ENCODE peak calls at places on chromosomes 3 and 15, in eight cellular contexts. One of them, this sample, is unnamed.

GRCh38 chr3:190644035-190644434 is 130.2 kb downstream of the IL1RAP start:
- DNase-seq in foreskin fibroblast: no peak
- DNase-seq in tibial artery: no peak
- DNase-seq in gastrocnemius medialis: no peak
- DNase-seq in GM23338: no peak
- DNase-seq in lower leg skin: no peak
- DNase-seq in astrocyte of the spinal cord: no peak
- DNase-seq in cardiac muscle cell: no peak
- DNase-seq in this sample: no peak

GRCh38 chr3:176514297-176514696 is 683.0 kb downstream of the TBL1XR1 start:
- DNase-seq in foreskin fibroblast: peak; percentile 11
- DNase-seq in tibial artery: no peak
- DNase-seq in gastrocnemius medialis: no peak
- DNase-seq in GM23338: peak; percentile 97
- DNase-seq in lower leg skin: no peak
- DNase-seq in astrocyte of the spinal cord: peak; percentile 8
- DNase-seq in cardiac muscle cell: peak; percentile 9
- DNase-seq in this sample: peak; percentile 87

GRCh38 chr15:92667291-92667904 is 11.8 kb upstream of the FAM174B start:
- DNase-seq in foreskin fibroblast: no peak
- DNase-seq in tibial artery: no peak
- DNase-seq in gastrocnemius medialis: no peak
- DNase-seq in GM23338: no peak
- DNase-seq in lower leg skin: no peak
- DNase-seq in astrocyte of the spinal cord: no peak
- DNase-seq in cardiac muscle cell: no peak
- DNase-seq in this sample: peak; percentile 45

GRCh38 chr3:159453036-159453435 is 535.6 kb upstream of the IL12A start:
- DNase-seq in foreskin fibroblast: no peak
- DNase-seq in tibial artery: no peak
- DNase-seq in gastrocnemius medialis: no peak
- DNase-seq in GM23338: no peak
- DNase-seq in lower leg skin: no peak
- DNase-seq in astrocyte of the spinal cord: no peak
- DNase-seq in cardiac muscle cell: no peak
- DNase-seq in this sample: no peak

GRCh38 chr15:99981223-99981647 is 248.0 kb upstream of the LYSMD4 start:
- DNase-seq in foreskin fibroblast: no peak
- DNase-seq in tibial artery: no peak
- DNase-seq in gastrocnemius medialis: no peak
- DNase-seq in GM23338: peak; percentile 37
- DNase-seq in lower leg skin: no peak
- DNase-seq in astrocyte of the spinal cord: no peak
- DNase-seq in cardiac muscle cell: no peak
- DNase-seq in this sample: no peak

GRCh38 chr3:179146911-179147570 is 1.1 kb upstream of the PIK3CA start:
- DNase-seq in foreskin fibroblast: peak; percentile 52
- DNase-seq in tibial artery: no peak
- DNase-seq in gastrocnemius medialis: no peak
- DNase-seq in GM23338: peak; percentile 78
- DNase-seq in lower leg skin: no peak
- DNase-seq in astrocyte of the spinal cord: peak; percentile 82
- DNase-seq in cardiac muscle cell: peak; percentile 67
- DNase-seq in this sample: peak; percentile 75

GRCh38 chr15:44788748-44789147 is 52.4 kb downstream of the TRIM69 start:
- DNase-seq in foreskin fibroblast: no peak
- DNase-seq in tibial artery: no peak
- DNase-seq in gastrocnemius medialis: no peak
- DNase-seq in GM23338: no peak
- DNase-seq in lower leg skin: no peak
- DNase-seq in astrocyte of the spinal cord: peak; percentile 19
- DNase-seq in cardiac muscle cell: no peak
- DNase-seq in this sample: no peak

GRCh38 chr15:74413350-74414080 is 20.2 kb downstream of the SEMA7A start:
- DNase-seq in foreskin fibroblast: no peak
- DNase-seq in tibial artery: no peak
- DNase-seq in gastrocnemius medialis: no peak
- DNase-seq in GM23338: no peak
- DNase-seq in lower leg skin: no peak
- DNase-seq in astrocyte of the spinal cord: no peak
- DNase-seq in cardiac muscle cell: no peak
- DNase-seq in this sample: no peak

GRCh38 chr15:44710236-44711088 is 661 bp downstream of the PATL2 start:
- DNase-seq in foreskin fibroblast: no peak
- DNase-seq in tibial artery: peak; percentile 68
- DNase-seq in gastrocnemius medialis: peak; percentile 19
- DNase-seq in GM23338: peak; percentile 40
- DNase-seq in lower leg skin: no peak
- DNase-seq in astrocyte of the spinal cord: peak; percentile 43
- DNase-seq in cardiac muscle cell: no peak
- DNase-seq in this sample: peak; percentile 55

GRCh38 chr3:57484563-57484962 is 59.6 kb downstream of the DNAH12 start:
- DNase-seq in foreskin fibroblast: no peak
- DNase-seq in tibial artery: no peak
- DNase-seq in gastrocnemius medialis: no peak
- DNase-seq in GM23338: no peak
- DNase-seq in lower leg skin: no peak
- DNase-seq in astrocyte of the spinal cord: no peak
- DNase-seq in cardiac muscle cell: no peak
- DNase-seq in this sample: no peak

GRCh38 chr3:126107203-126107939 is 23.4 kb upstream of the SLC41A3 start:
- DNase-seq in foreskin fibroblast: no peak
- DNase-seq in tibial artery: peak; percentile 44
- DNase-seq in gastrocnemius medialis: no peak
- DNase-seq in GM23338: no peak
- DNase-seq in lower leg skin: peak; percentile 76
- DNase-seq in astrocyte of the spinal cord: no peak
- DNase-seq in cardiac muscle cell: no peak
- DNase-seq in this sample: no peak

GRCh38 chr3:28244471-28244870 is 3.1 kb downstream of the CMC1 start:
- DNase-seq in foreskin fibroblast: no peak
- DNase-seq in tibial artery: no peak
- DNase-seq in gastrocnemius medialis: no peak
- DNase-seq in GM23338: no peak
- DNase-seq in lower leg skin: no peak
- DNase-seq in astrocyte of the spinal cord: no peak
- DNase-seq in cardiac muscle cell: no peak
- DNase-seq in this sample: no peak

GRCh38 chr15:77723756-77724155 is 91.0 kb upstream of the LINGO1 start:
- DNase-seq in foreskin fibroblast: no peak
- DNase-seq in tibial artery: no peak
- DNase-seq in gastrocnemius medialis: no peak
- DNase-seq in GM23338: no peak
- DNase-seq in lower leg skin: no peak
- DNase-seq in astrocyte of the spinal cord: no peak
- DNase-seq in cardiac muscle cell: peak; percentile 24
- DNase-seq in this sample: no peak

GRCh38 chr3:54905230-54905888 is 22.5 kb downstream of the LRTM1 start:
- DNase-seq in foreskin fibroblast: no peak
- DNase-seq in tibial artery: no peak
- DNase-seq in gastrocnemius medialis: no peak
- DNase-seq in GM23338: no peak
- DNase-seq in lower leg skin: no peak
- DNase-seq in astrocyte of the spinal cord: peak; percentile 55
- DNase-seq in cardiac muscle cell: no peak
- DNase-seq in this sample: peak; percentile 53

GRCh38 chr3:133598405-133598804 is 24.9 kb downstream of the CDV3 start:
- DNase-seq in foreskin fibroblast: no peak
- DNase-seq in tibial artery: no peak
- DNase-seq in gastrocnemius medialis: no peak
- DNase-seq in GM23338: no peak
- DNase-seq in lower leg skin: no peak
- DNase-seq in astrocyte of the spinal cord: no peak
- DNase-seq in cardiac muscle cell: no peak
- DNase-seq in this sample: no peak

GRCh38 chr3:28316226-28316625 is 32.3 kb upstream of the ZCWPW2 start:
- DNase-seq in foreskin fibroblast: no peak
- DNase-seq in tibial artery: no peak
- DNase-seq in gastrocnemius medialis: no peak
- DNase-seq in GM23338: no peak
- DNase-seq in lower leg skin: no peak
- DNase-seq in astrocyte of the spinal cord: no peak
- DNase-seq in cardiac muscle cell: no peak
- DNase-seq in this sample: peak; percentile 49

GRCh38 chr3:12922881-12923431 is 81.6 kb upstream of the RPL32 start:
- DNase-seq in foreskin fibroblast: no peak
- DNase-seq in tibial artery: no peak
- DNase-seq in gastrocnemius medialis: no peak
- DNase-seq in GM23338: no peak
- DNase-seq in lower leg skin: no peak
- DNase-seq in astrocyte of the spinal cord: no peak
- DNase-seq in cardiac muscle cell: no peak
- DNase-seq in this sample: no peak
- TF ChIP-seq CTCF in foreskin fibroblast: no peak
- TF ChIP-seq CTCF in tibial artery: no peak
- TF ChIP-seq CTCF in gastrocnemius medialis: no peak
- TF ChIP-seq CTCF in GM23338: peak; percentile 43
- TF ChIP-seq CTCF in lower leg skin: no peak
- TF ChIP-seq CTCF in astrocyte of the spinal cord: no peak
- TF ChIP-seq CTCF in cardiac muscle cell: no peak
- TF ChIP-seq CTCF in this sample: no peak

DNA sequence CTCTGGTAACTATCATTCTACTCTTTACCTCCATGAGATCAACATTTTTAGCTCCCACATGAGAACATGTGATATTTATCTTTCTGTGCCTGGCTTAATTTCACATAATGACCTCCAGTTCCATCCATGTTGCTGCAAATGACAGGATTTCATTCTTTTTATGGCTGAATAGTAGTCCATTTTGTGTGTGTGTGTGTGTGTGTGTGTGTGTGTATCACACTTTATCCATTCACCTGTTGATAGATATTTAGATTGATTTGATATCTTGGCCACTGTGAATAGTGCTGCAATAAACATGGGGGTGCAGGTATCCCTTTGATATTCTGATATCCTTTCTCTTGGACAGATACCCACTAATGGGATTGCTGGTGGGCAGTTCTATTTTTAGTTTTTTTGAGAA is 18.3 kb downstream of the DLG1 start:
- DNase-seq in foreskin fibroblast: no peak
- DNase-seq in tibial artery: no peak
- DNase-seq in gastrocnemius medialis: no peak
- DNase-seq in GM23338: no peak
- DNase-seq in lower leg skin: no peak
- DNase-seq in astrocyte of the spinal cord: no peak
- DNase-seq in cardiac muscle cell: no peak
- DNase-seq in this sample: no peak
- H3K4me3 ChIP-seq in foreskin fibroblast: no peak overlapping the region
- H3K4me3 ChIP-seq in tibial artery: no peak overlapping the region
- H3K4me3 ChIP-seq in gastrocnemius medialis: no peak overlapping the region
- H3K4me3 ChIP-seq in GM23338: no peak overlapping the region
- H3K4me3 ChIP-seq in lower leg skin: no peak overlapping the region
- H3K4me3 ChIP-seq in astrocyte of the spinal cord: no peak overlapping the region
- H3K4me3 ChIP-seq in cardiac muscle cell: no peak overlapping the region
- H3K4me3 ChIP-seq in this sample: no peak overlapping the region

GRCh38 chr15:65832549-65833364 is 36.5 kb upstream of the RAB11A start:
- DNase-seq in foreskin fibroblast: peak; percentile 89
- DNase-seq in tibial artery: peak; percentile 96
- DNase-seq in gastrocnemius medialis: peak; percentile 94
- DNase-seq in GM23338: peak; percentile 94
- DNase-seq in lower leg skin: peak; percentile 95
- DNase-seq in astrocyte of the spinal cord: peak; percentile 97
- DNase-seq in cardiac muscle cell: peak; percentile 71
- DNase-seq in this sample: peak; percentile 99
- TF ChIP-seq CTCF in foreskin fibroblast: peak; percentile 10
- TF ChIP-seq CTCF in tibial artery: no peak
- TF ChIP-seq CTCF in gastrocnemius medialis: peak; percentile 36
- TF ChIP-seq CTCF in GM23338: no peak
- TF ChIP-seq CTCF in lower leg skin: no peak
- TF ChIP-seq CTCF in astrocyte of the spinal cord: peak; percentile 19
- TF ChIP-seq CTCF in cardiac muscle cell: no peak
- TF ChIP-seq CTCF in this sample: no peak

GRCh38 chr3:181458857-181459256 is 252.9 kb upstream of the SOX2 start:
- DNase-seq in foreskin fibroblast: no peak
- DNase-seq in tibial artery: no peak
- DNase-seq in gastrocnemius medialis: no peak
- DNase-seq in GM23338: no peak
- DNase-seq in lower leg skin: no peak
- DNase-seq in astrocyte of the spinal cord: peak; percentile 31
- DNase-seq in cardiac muscle cell: no peak
- DNase-seq in this sample: peak; percentile 1

GRCh38 chr3:181459516-181459915 is 252.2 kb upstream of the SOX2 start:
- DNase-seq in foreskin fibroblast: no peak
- DNase-seq in tibial artery: no peak
- DNase-seq in gastrocnemius medialis: no peak
- DNase-seq in GM23338: no peak
- DNase-seq in lower leg skin: no peak
- DNase-seq in astrocyte of the spinal cord: no peak
- DNase-seq in cardiac muscle cell: no peak
- DNase-seq in this sample: no peak

GRCh38 chr3:181455276-181455675 is 256.4 kb upstream of the SOX2 start:
- DNase-seq in foreskin fibroblast: no peak
- DNase-seq in tibial artery: no peak
- DNase-seq in gastrocnemius medialis: no peak
- DNase-seq in GM23338: no peak
- DNase-seq in lower leg skin: no peak
- DNase-seq in astrocyte of the spinal cord: no peak
- DNase-seq in cardiac muscle cell: no peak
- DNase-seq in this sample: no peak

GRCh38 chr3:181457756-181458155 is 254.0 kb upstream of the SOX2 start:
- DNase-seq in foreskin fibroblast: no peak
- DNase-seq in tibial artery: no peak
- DNase-seq in gastrocnemius medialis: no peak
- DNase-seq in GM23338: no peak
- DNase-seq in lower leg skin: no peak
- DNase-seq in astrocyte of the spinal cord: no peak
- DNase-seq in cardiac muscle cell: no peak
- DNase-seq in this sample: no peak

GRCh38 chr3:181457190-181457589 is 254.5 kb upstream of the SOX2 start:
- DNase-seq in foreskin fibroblast: no peak
- DNase-seq in tibial artery: no peak
- DNase-seq in gastrocnemius medialis: no peak
- DNase-seq in GM23338: no peak
- DNase-seq in lower leg skin: no peak
- DNase-seq in astrocyte of the spinal cord: peak; percentile 67
- DNase-seq in cardiac muscle cell: no peak
- DNase-seq in this sample: peak; percentile 0
- H3K4me3 ChIP-seq in foreskin fibroblast: no peak overlapping the region
- H3K4me3 ChIP-seq in tibial artery: no peak overlapping the region
- H3K4me3 ChIP-seq in gastrocnemius medialis: no peak overlapping the region
- H3K4me3 ChIP-seq in GM23338: no peak overlapping the region
- H3K4me3 ChIP-seq in lower leg skin: no peak overlapping the region
- H3K4me3 ChIP-seq in astrocyte of the spinal cord: no peak overlapping the region
- H3K4me3 ChIP-seq in cardiac muscle cell: no peak overlapping the region
- H3K4me3 ChIP-seq in this sample: no peak overlapping the region

DNA sequence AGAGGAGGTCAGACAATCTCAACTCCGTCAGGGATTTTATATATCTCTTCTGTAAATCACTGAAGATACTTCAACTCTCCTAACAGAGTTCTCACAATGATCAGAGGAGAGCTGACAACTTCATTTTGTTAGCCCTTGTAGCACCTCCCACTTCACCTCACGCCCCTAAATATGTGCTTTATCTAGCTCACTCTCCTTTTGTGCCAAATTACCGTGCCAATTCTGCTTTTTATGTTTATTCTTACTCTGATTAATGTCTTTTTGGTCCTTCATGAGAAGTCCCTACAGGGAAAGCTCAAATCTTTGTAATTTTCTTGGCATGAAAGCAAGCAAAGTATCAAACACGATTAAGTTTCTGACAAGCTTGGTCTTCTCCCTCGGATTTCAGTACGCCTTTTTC is 636.1 kb upstream of the NAALADL2 start:
- DNase-seq in foreskin fibroblast: no peak
- DNase-seq in tibial artery: no peak
- DNase-seq in gastrocnemius medialis: no peak
- DNase-seq in GM23338: no peak
- DNase-seq in lower leg skin: no peak
- DNase-seq in astrocyte of the spinal cord: no peak
- DNase-seq in cardiac muscle cell: no peak
- DNase-seq in this sample: no peak
- TF ChIP-seq CTCF in foreskin fibroblast: no peak
- TF ChIP-seq CTCF in tibial artery: no peak
- TF ChIP-seq CTCF in gastrocnemius medialis: no peak
- TF ChIP-seq CTCF in GM23338: no peak
- TF ChIP-seq CTCF in lower leg skin: no peak
- TF ChIP-seq CTCF in astrocyte of the spinal cord: no peak
- TF ChIP-seq CTCF in cardiac muscle cell: no peak
- TF ChIP-seq CTCF in this sample: no peak